ENCODE peak calls at places on chromosomes 11 and 22, in four cellular contexts. P, T, V and Z are unnamed samples.
A peak's percentile ranks its signal among the peaks of the same experiment; 100 is the strongest.

GRCh38 chr11:35148163-35148562 is 9.2 kb downstream of the CD44 start:
- DNase-seq in P (no peak), V (no peak), T (no peak), Z (no peak)

GRCh38 chr22:50074551-50075042 is 10.6 kb downstream of the MLC1 start:
- DNase-seq in T (no peak), P (no peak), V (no peak), Z (no peak)

GRCh38 chr22:23178512-23179254 is 1.6 kb upstream of the BCR start:
- DNase-seq in V (peak; percentile 69), T (peak; percentile 27), P (peak; percentile 81), Z (peak; percentile 84)

GRCh38 chr11:128734439-128735224 is 40.8 kb downstream of the FLI1 start:
- DNase-seq in T (no peak), P (no peak), V (peak; percentile 46), Z (peak; percentile 25)

GRCh38 chr11:3833461-3833860 is 7.3 kb downstream of the RHOG start:
- DNase-seq in T (no peak), V (no peak), P (no peak), Z (no peak)

GRCh38 chr11:109914809-109915653 is 178.2 kb upstream of the ZC3H12C start:
- DNase-seq in T (no peak), P (no peak), V (peak; percentile 16), Z (no peak)

GRCh38 chr22:35140879-35141745 is 75.2 kb downstream of the ISX start:
- DNase-seq in V (no peak), P (no peak), T (no peak), Z (no peak)

GRCh38 chr11:79600747-79601146 is 159.9 kb upstream of the TENM4 start:
- DNase-seq in V (no peak), P (no peak), T (no peak), Z (no peak)

GRCh38 chr11:134485316-134485715 is 73.3 kb upstream of the B3GAT1 start:
- DNase-seq in P (no peak), V (no peak), T (no peak), Z (peak; percentile 13)

GRCh38 chr11:30000986-30001385 is 15.8 kb downstream of the KCNA4 start:
- DNase-seq in V (no peak), P (no peak), T (no peak), Z (no peak)

GRCh38 chr11:61768376-61769076 is 16.1 kb downstream of the MYRF start:
- DNase-seq in T (no peak), V (no peak), P (no peak), Z (no peak)
- H3K4me1 ChIP-seq in T (peaks cover 20% of the 10 kb centered on the region), V (no peaks in the 10 kb centered on the region), P (no peaks in the 10 kb centered on the region), Z (no peaks in the 10 kb centered on the region)

GRCh38 chr22:18100781-18101180 is 9.8 kb upstream of the TUBA8 start:
- DNase-seq in T (no peak), P (no peak), V (no peak), Z (no peak)

GRCh38 chr22:18104566-18104965 is 6.0 kb upstream of the TUBA8 start:
- DNase-seq in V (no peak), P (no peak), T (no peak), Z (no peak)

GRCh38 chr22:18108187-18108586 is 2.4 kb upstream of the TUBA8 start:
- DNase-seq in V (no peak), P (no peak), T (no peak), Z (no peak)

GRCh38 chr22:18101536-18101935 is 9.1 kb upstream of the TUBA8 start:
- DNase-seq in T (no peak), V (no peak), P (no peak), Z (no peak)

DNA sequence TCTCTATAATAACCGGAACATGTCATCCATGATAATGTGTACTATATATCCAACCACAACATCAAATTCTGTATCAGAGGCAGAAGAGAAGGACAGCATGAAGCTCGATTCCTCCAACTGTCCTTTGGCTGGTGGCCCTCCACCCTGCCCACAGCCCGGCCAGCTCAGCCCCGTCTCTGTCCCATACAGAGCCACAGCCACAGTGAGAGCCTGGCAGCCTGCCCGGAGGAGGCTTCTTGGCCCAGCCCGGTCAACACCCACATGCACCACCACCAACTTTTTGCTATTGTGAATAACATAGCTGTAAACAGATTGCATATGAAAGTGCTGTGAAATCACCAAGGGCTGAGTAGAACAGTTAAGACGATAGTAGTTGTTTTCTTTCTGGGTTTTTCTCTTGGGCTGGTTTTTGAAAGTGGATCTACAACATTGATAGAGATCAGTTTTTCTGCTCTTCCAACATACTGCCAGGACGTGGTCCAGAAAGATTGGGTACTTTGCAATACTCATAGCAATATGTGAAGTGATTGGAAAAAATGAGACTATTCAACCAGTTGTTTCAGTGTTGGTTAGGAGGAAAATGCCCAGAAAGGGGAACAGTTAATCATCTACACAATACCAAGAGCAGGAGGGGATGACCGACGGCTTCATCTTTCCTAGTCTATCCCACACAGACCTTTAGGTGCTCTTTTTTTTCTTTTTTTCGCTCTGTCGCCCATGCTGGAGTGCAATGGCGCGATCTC is 6.9 kb upstream of the TUBA8 start:
- DNase-seq in V (no peak), T (no peak), P (no peak), Z (no peak)
- TF ChIP-seq CTCF in V (no peak), T (no peak), P (no peak), Z (no peak)

DNA sequence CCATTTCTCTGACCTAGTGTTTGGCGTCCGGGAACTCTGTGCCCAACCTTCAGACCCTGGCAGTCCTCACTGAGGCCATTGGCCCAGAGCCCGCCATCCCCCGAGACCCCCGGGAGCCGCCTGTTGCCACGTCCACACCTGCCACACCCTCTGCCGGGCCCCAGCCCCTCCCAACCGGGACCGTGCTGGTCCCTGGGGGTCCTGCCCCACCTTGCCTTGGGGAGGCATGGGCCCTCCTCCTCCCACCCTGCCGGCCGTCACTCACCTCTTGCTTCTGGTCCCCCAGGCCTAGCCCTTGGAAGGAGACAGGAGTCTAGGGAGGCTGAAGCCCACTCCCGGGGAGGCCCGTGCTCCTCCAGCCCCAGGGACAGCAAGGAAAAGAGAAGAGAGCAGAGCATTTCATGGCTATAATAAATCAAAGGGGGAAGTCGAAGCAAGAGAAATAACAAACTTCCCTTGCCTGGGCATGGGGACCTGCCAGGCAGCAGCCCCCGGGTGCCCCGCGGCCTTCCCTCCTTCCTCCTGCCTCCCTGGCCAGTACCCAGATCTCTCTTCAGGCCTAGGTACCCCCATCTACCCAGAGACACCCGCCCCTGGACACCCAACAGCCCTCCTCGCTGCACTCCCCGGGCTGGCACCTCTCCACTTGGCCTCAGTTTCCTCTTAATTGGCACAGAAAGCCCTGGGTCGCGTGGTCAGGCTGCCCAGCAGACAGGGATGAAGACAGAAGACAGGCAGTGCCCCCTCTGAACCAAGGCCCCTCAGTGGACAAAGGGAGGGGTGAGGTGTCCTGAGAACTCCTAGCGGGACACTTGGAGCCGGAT is 13.0 kb upstream of the SLC39A13 start:
- DNase-seq in P (peak; percentile 67), V (no peak), T (no peak), Z (no peak)
- H3K4me1 ChIP-seq in P (peaks cover 10% of the 10 kb centered on the region), V (peaks cover 6% of the 10 kb centered on the region), T (no peaks in the 10 kb centered on the region), Z (no peaks in the 10 kb centered on the region)

GRCh38 chr22:45997775-45998637 is 21.0 kb upstream of the WNT7B start:
- DNase-seq in V (peak; percentile 78), P (no peak), T (no peak), Z (no peak)

GRCh38 chr22:45994516-45995404 is 17.8 kb upstream of the WNT7B start:
- DNase-seq in P (peak; percentile 90), T (no peak), V (peak; percentile 88), Z (no peak)

GRCh38 chr22:45995405-45996101 is 18.6 kb upstream of the WNT7B start:
- DNase-seq in P (no peak), V (no peak), T (no peak), Z (no peak)

GRCh38 chr22:45997077-45997774 is 20.3 kb upstream of the WNT7B start:
- DNase-seq in V (peak; percentile 98), T (no peak), P (peak; percentile 96), Z (peak; percentile 93)

DNA sequence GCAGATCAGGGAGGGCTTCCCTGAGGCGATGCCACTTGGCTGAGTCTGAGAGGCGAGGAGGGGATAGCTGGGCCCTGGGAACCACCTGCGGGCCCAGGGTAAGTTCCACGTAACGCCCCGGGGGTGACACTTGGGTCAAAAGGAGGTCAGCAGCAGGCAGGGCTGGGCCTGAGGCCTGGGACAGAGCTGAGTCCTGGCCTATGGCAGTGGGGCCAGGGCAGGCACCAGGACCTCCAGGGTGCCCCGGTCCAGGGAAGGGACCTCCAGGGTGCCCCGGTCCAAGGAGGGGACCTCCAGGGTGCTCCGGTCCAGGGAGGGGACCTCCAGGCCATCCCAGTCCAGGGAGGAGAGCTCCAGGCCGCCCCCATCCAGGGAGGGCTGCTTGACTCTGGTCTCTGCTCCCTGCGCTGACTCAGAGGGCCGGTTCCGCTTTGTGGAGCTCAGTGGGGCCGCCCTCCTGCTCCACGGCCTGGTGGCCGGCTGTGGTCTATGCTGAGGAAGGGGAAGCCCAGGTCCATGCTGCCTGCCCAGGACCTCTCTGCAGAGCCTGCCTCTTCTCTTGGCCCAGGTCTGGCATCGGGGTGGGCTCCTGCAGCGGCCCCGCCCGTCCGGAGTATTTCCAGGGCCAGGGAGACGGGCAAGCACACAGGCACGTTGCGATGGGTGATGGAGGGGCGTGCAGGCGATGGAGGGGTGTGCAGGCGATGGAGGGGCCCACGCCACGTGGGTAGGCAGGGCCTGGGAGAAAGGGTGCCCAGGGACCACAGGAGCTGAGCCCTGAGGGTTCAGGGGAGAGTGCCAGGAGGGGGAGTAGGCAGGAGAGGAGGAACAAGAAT is 19.5 kb upstream of the WNT7B start:
- DNase-seq in V (peak; percentile 73), P (peak; percentile 81), T (no peak), Z (peak; percentile 82)
- TF ChIP-seq CTCF in V (peak; percentile 15), P (no peak), T (no peak), Z (no peak)

GRCh38 chr11:20164152-20164551 is 3.9 kb upstream of the DBX1 start:
- DNase-seq in V (no peak), T (no peak), P (no peak), Z (no peak)
- H3K4me1 ChIP-seq in V (peaks cover 7% of the 10 kb centered on the region), T (no peaks in the 10 kb centered on the region), P (peaks cover 19% of the 10 kb centered on the region), Z (peaks cover 9% of the 10 kb centered on the region)

DNA sequence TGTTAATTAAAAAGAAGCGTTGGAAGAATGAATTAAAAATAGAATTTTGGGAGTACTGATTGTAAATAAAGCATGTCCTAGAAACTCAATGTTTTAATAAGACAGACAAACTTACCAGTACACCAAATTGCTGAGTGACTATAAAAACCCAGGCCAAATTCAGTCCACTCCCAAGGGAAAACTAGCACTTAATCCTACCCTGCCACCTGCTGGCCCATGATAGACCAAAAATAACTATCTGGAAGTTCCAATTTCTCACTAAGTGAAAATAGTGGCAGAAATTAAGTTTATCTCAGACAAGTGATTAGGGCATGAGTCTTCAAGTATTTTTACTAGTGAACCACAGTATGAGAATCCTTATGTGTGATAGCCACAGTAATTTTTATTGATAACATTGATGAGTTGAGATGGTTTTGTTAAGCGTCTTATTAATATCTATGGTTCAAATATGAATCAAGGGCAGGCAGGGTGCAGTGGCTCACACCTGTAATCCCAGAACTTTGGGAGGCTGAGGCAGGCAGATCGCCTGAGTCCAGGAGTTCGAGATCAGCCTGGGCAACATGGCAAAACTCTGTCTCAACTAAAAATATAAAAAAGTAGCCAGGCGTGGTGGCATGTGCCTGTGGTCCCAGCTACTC is 9.8 kb upstream of the DDX10 start:
- DNase-seq in V (peak; percentile 73), T (peak; percentile 54), P (no peak), Z (no peak)
- TF ChIP-seq CTCF in V (peak; percentile 61), T (peak; percentile 80), P (peak; percentile 33), Z (no peak)

DNA sequence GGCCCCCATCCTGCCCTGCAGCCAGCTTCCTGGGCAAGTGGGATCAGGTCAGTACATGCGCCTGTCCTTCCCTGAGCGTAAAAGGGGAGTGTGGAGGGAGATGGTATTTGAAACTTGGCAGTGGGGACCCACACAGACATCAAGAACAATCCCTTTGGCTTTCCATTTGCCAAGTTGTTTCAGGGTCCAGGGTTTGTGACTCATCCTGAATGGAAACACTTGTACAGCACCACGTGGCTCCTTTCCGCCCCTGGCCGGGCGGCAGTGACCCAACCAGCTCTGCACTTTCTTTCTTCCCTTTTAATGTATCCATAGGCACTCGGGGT is 190.1 kb downstream of the SNX19 start:
- DNase-seq in V (no peak), T (no peak), P (no peak), Z (no peak)
- H3K4me1 ChIP-seq in V (no peaks in the 10 kb centered on the region), T (no peaks in the 10 kb centered on the region), P (peaks cover 20% of the 10 kb centered on the region), Z (peaks cover 7% of the 10 kb centered on the region)

GRCh38 chr11:64241175-64241429 is 207 bp downstream of the FKBP2 start:
- DNase-seq in T (no peak), P (no peak), V (no peak), Z (no peak)
- TF ChIP-seq CTCF in T (no peak), P (no peak), V (no peak), Z (no peak)